ENCODE peak calls at places on chromosomes 2 and 18, in four cellular contexts. A is esophagus squamous epithelium, H is ovary, T is right lobe of liver. D is an unnamed sample. For H3K9me3, the result is how much of the 10 kb centered on the place peaks cover.

GRCh38 chr2:221461911-221462310 is 110.2 kb downstream of the EPHA4 start:
- DNase-seq in A (no peak), H (no peak), T (no peak), D (no peak)

GRCh38 chr18:500556-501405 is at the start of gene COLEC12:
- DNase-seq in A (no peak), H (no peak), T (no peak), D (no peak)

GRCh38 chr2:9771481-9772017 is 71.7 kb upstream of the TAF1B start:
- DNase-seq in A (no peak), H (no peak), T (no peak), D (no peak)

GRCh38 chr2:17643031-17643615 is 102.6 kb downstream of the VSNL1 start:
- DNase-seq in A (no peak), H (no peak), T (no peak), D (peak)

GRCh38 chr18:22420649-22421048 is 2.9 kb upstream of the CTAGE1 start:
- DNase-seq in A (no peak), H (no peak), T (no peak), D (no peak)

GRCh38 chr18:49898421-49898820 is 85.1 kb upstream of the ACAA2 start:
- DNase-seq in A (no peak), H (no peak), T (no peak), D (peak)

GRCh38 chr2:12441750-12442626 is 274.7 kb upstream of the TRIB2 start:
- DNase-seq in A (no peak), H (no peak), T (no peak), D (no peak)

GRCh38 chr18:79632765-79633164 is 46.8 kb upstream of the CTDP1 start:
- DNase-seq in A (no peak), H (no peak), T (no peak), D (no peak)

GRCh38 chr2:241997017-241997416 is 127.5 kb downstream of the RTP5 start:
- DNase-seq in A (no peak), H (no peak), T (no peak), D (no peak)

GRCh38 chr18:46445914-46446313 is 211.1 kb downstream of the LOXHD1 start:
- DNase-seq in A (no peak), H (no peak), T (no peak), D (no peak)
- TF ChIP-seq CTCF in A (no peak), H (no peak), T (no peak), D (no peak)

GRCh38 chr2:128039535-128039934 is 11.7 kb upstream of the SAP130 start:
- DNase-seq in A (no peak), H (no peak), T (no peak), D (no peak)
- H3K9me3 ChIP-seq in A (under half), H (under half), T (under half), D (under half)

GRCh38 chr2:102240640-102241370 is 54.0 kb downstream of the IL1RL2 start:
- DNase-seq in A (peak), H (peak), T (peak), D (peak)
- TF ChIP-seq POLR2A in A (no peak), H (no peak), T (no peak), D (peak)

GRCh38 chr2:239765911-239766310 is 259.2 kb downstream of the NDUFA10 start:
- DNase-seq in A (no peak), H (no peak), T (peak), D (no peak)

GRCh38 chr2:239762742-239763269 is 262.3 kb downstream of the NDUFA10 start:
- DNase-seq in A (no peak), H (no peak), T (peak), D (peak)

GRCh38 chr2:239765076-239765845 is 259.9 kb downstream of the NDUFA10 start:
- DNase-seq in A (no peak), H (no peak), T (peak), D (no peak)

GRCh38 chr2:239762106-239762505 is 263.0 kb downstream of the NDUFA10 start:
- DNase-seq in A (no peak), H (no peak), T (peak), D (no peak)

GRCh38 chr2:239763433-239764097 is 261.6 kb downstream of the NDUFA10 start:
- DNase-seq in A (no peak), H (no peak), T (peak), D (no peak)
- TF ChIP-seq CTCF in A (no peak), H (no peak), T (no peak), D (no peak)

DNA sequence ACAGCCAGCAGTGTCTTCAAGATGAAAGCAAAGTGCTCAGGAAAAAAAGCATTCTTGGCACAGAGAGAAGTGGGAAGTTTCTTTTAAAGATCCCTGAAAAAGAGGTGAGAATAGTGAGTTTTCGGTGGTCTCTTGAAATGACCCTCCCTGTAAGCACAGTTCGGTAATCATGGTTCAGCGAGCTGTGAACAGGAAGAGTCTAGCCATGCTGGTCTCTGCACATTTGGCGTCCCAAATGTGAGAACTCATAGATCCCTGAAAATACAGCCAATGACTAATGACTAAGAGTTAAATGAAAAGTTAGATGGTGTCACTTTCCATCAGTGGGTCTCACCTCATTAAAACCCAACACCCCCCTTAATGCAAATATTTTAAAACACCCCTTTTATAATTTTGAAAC is 3.4 kb downstream of the IL1R1 start:
- DNase-seq in A (no peak), H (no peak), T (no peak), D (no peak)
- H3K9me3 ChIP-seq in A (under half), H (under half), T (under half), D (under half)

GRCh38 chr18:34938102-34938501 is 103.1 kb upstream of the MAPRE2 start:
- DNase-seq in A (no peak), H (no peak), T (no peak), D (no peak)
- TF ChIP-seq POLR2A in A (no peak), H (no peak), T (no peak), D (no peak)

GRCh38 chr18:39415471-39415870 is 1849.9 kb upstream of the CELF4 start:
- DNase-seq in A (no peak), H (no peak), T (no peak), D (no peak)
- TF ChIP-seq CTCF in A (no peak), H (no peak), T (no peak), D (no peak)

D was measured in adrenal gland.